ENCODE peak calls at places on chromosomes 13 and 19, in six cellular contexts. H, O, L, Z, C and W are unnamed samples.

GRCh38 chr19:29491995-29492577 is 33.7 kb upstream of the VSTM2B start:
- DNase-seq in H (no peak), O (no peak), L (no peak), Z (no peak), C (no peak), W (no peak)

GRCh38 chr19:49502866-49503581 is 6.8 kb downstream of the RPS11 start:
- DNase-seq in H (peak), O (peak), L (peak), Z (no peak), C (peak), W (peak)

GRCh38 chr13:74135306-74136088 is 1.3 kb upstream of the KLF12 start:
- DNase-seq in H (peak), O (no peak), L (peak), Z (peak), C (peak), W (no peak)

GRCh38 chr13:99977912-99978780 is 3.4 kb upstream of the ZIC2 start:
- DNase-seq in H (no peak), O (no peak), L (no peak), Z (no peak), C (no peak), W (no peak)

GRCh38 chr19:47176627-47177090 is 46.0 kb downstream of the SAE1 start:
- DNase-seq in H (peak), O (peak), L (no peak), Z (no peak), C (peak), W (peak)

GRCh38 chr19:2775556-2776430 is 7.3 kb downstream of the SGTA start:
- DNase-seq in H (peak), O (no peak), L (no peak), Z (no peak), C (peak), W (peak)

GRCh38 chr19:33292595-33293254 is 9.6 kb downstream of the CEBPA start:
- DNase-seq in H (peak), O (no peak), L (peak), Z (no peak), C (peak), W (no peak)

GRCh38 chr19:1807695-1808394 is 4.2 kb downstream of the ATP8B3 start:
- DNase-seq in H (no peak), O (no peak), L (no peak), Z (no peak), C (no peak), W (no peak)

GRCh38 chr13:113552079-113552478 is 32.5 kb upstream of the TFDP1 start:
- DNase-seq in H (no peak), O (no peak), L (no peak), Z (no peak), C (no peak), W (no peak)

GRCh38 chr13:46656786-46657185 is 103.8 kb downstream of the LRCH1 start:
- DNase-seq in H (no peak), O (no peak), L (no peak), Z (no peak), C (no peak), W (no peak)

GRCh38 chr13:20708216-20708615 is 4.7 kb downstream of the IL17D start:
- DNase-seq in H (peak), O (no peak), L (no peak), Z (no peak), C (no peak), W (no peak)

GRCh38 chr13:51501592-51502205 is 48.9 kb upstream of the INTS6 start:
- DNase-seq in H (peak), O (no peak), L (no peak), Z (no peak), C (peak), W (no peak)

GRCh38 chr13:111640476-111640875 is 320.0 kb downstream of the TEX29 start:
- DNase-seq in H (no peak), O (no peak), L (no peak), Z (no peak), C (no peak), W (no peak)

GRCh38 chr19:29812080-29812880 is 489 bp downstream of the CCNE1 start:
- DNase-seq in H (no peak), O (no peak), L (no peak), Z (no peak), C (no peak), W (no peak)

GRCh38 chr13:113815151-113816058 is 48.5 kb downstream of the GAS6 start:
- DNase-seq in H (no peak), O (no peak), L (no peak), Z (no peak), C (no peak), W (no peak)

GRCh38 chr13:90974249-90974954 is 373.1 kb upstream of the MIR17HG start:
- DNase-seq in H (no peak), O (no peak), L (no peak), Z (no peak), C (no peak), W (no peak)

GRCh38 chr13:103140001-103140671 is 73.9 kb upstream of the SLC10A2 start:
- DNase-seq in H (no peak), O (peak), L (peak), Z (no peak), C (peak), W (no peak)

GRCh38 chr19:56814656-56815055 is 25.9 kb downstream of the PEG3 start:
- DNase-seq in H (no peak), O (no peak), L (no peak), Z (no peak), C (no peak), W (no peak)

GRCh38 chr13:101529419-101529818 is 76.9 kb downstream of the ITGBL1 start:
- DNase-seq in H (peak), O (no peak), L (no peak), Z (no peak), C (peak), W (peak)

GRCh38 chr19:45717131-45717982 is 13.3 kb downstream of the FBXO46 start:
- DNase-seq in H (peak), O (peak), L (peak), Z (peak), C (peak), W (peak)
- TF ChIP-seq CTCF in H (peak), O (no peak), L (no peak), Z (peak), C (peak), W (peak)

DNA sequence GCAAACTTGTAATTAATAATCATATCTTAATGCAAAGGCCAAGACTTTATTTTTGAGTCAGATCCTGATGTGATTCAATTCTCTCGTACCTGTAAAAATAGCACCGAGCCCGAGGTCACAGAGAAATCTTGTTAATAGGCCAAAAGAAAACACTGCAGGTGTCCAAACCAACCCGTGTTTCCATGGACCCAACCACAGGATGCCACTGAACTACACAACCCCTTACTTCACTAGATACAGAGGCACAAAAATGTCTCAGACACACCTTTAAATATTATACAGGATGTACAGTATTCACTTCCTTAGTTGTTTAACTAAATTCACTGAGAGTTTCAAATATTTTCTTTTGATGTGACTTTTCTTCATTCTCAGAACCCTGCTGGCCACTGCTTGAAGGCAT is 530.9 kb downstream of the MYO16 start:
- DNase-seq in H (no peak), O (no peak), L (no peak), Z (no peak), C (no peak), W (no peak)
- H3K4me3 ChIP-seq in H (no peak), O (no peak), L (no peak), Z (no peak), C (no peak), W (no peak)

GRCh38 chr13:95222733-95223018 is 78.6 kb downstream of the ABCC4 start:
- DNase-seq in H (no peak), O (no peak), L (no peak), Z (no peak), C (no peak), W (no peak)
- TF ChIP-seq CTCF in H (no peak), O (no peak), L (no peak), Z (no peak), C (no peak), W (peak)

DNA sequence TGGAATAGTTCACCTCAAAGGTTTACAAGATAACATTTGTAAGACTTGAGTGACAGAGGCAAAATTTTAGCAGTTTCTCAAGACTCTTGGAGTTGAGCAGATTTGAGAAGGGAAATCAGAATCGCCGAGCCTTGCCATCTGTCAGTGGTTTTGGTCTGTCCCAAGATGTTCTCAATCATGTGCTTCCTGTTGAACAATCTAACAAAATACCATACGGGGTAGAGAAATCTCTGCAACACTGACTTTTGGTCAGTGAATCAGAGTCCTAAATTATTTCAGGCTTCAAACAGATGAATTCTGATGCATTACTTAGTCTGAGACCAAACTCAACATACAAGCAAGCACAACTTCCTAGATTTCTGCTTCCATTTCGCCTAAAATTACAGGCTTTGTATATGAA is 3.8 kb downstream of the KCTD12 start:
- DNase-seq in H (peak), O (peak), L (no peak), Z (no peak), C (peak), W (no peak)
- H3K4me3 ChIP-seq in H (peak), O (peak), L (no peak), Z (peak), C (peak), W (no peak)

GRCh38 chr13:110336681-110337080 is 29.6 kb downstream of the COL4A2 start:
- DNase-seq in H (no peak), O (no peak), L (no peak), Z (no peak), C (no peak), W (no peak)
- TF ChIP-seq CTCF in H (no peak), O (no peak), L (no peak), Z (no peak), C (no peak), W (no peak)

DNA sequence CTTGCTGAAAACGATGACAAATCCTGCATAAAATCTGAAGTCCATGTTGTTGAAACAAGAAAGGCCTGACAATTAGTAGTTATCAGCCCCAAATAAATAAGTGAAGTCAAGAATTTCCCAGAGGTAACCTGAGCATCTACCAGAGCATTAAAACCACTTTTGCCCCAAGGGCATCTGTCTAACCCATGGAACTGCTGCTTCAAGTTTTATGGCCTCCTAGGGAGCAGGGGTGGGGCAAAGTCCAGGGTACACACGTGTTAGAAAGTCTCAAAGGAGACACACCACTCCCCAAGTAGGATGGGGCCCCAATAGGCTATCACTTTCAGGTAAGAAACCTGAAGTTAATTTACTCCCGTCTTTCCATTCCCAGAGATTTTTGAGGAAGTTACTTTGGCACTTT is 81.1 kb downstream of the CACNA1A start:
- DNase-seq in H (no peak), O (no peak), L (no peak), Z (no peak), C (no peak), W (no peak)
- H3K4me3 ChIP-seq in H (no peak), O (no peak), L (no peak), Z (no peak), C (no peak), W (no peak)

GRCh38 chr13:96068729-96069128 is 15.5 kb upstream of the UGGT2 start:
- DNase-seq in H (no peak), O (no peak), L (no peak), Z (no peak), C (no peak), W (no peak)

GRCh38 chr13:96075953-96076543 is 13.9 kb upstream of the HS6ST3 start:
- DNase-seq in H (peak), O (no peak), L (no peak), Z (no peak), C (peak), W (no peak)

DNA sequence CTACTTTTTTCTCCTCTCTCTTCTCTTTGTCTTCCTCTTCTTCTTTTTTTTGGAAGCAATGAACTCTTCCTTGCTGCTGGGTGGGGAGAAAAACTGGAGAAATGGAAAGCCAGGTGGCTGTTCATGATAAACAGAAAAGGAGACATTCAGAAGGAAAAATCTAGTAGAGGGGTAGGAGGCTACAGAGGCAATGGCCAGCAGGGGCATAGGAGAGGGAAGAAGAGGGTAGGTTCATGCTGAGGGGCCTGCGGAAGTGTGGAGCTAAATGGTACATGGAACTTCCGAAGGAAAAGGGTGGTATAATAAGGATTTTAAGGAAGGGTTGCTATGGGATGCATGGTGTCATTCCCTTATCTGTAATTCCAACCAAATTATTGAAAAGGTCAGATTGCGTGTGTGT is 17.5 kb upstream of the HS6ST3 start:
- DNase-seq in H (no peak), O (no peak), L (no peak), Z (no peak), C (no peak), W (no peak)
- TF ChIP-seq CTCF in H (no peak), O (no peak), L (no peak), Z (no peak), C (no peak), W (no peak)